ENCODE peak calls at places on chromosome 22, in five cellular contexts. V, L, Y, X and P are unnamed samples.
A peak's percentile ranks its signal among the peaks of the same experiment; 100 is the strongest.

GRCh38 chr22:22827187-22827948 is 60.2 kb upstream of the IGLL5 start:
- DNase-seq in V (no peak), L (no peak), Y (no peak), X (no peak), P (no peak)

GRCh38 chr22:24155597-24156145 is 25.6 kb upstream of the SUSD2 start:
- DNase-seq in V (no peak), L (no peak), Y (peak; percentile 88), X (peak; percentile 56), P (peak; percentile 54)

GRCh38 chr22:47175151-47175760 is 412.8 kb downstream of the TBC1D22A start:
- DNase-seq in V (peak; percentile 20), L (no peak), Y (peak; percentile 86), X (no peak), P (no peak)

GRCh38 chr22:30212363-30212995 is 34.1 kb downstream of the LIF start:
- DNase-seq in V (peak; percentile 75), L (peak; percentile 93), Y (peak; percentile 84), X (peak; percentile 72), P (peak; percentile 82)

GRCh38 chr22:18085188-18085587 is 7.4 kb downstream of the PEX26 start:
- DNase-seq in V (no peak), L (no peak), Y (peak; percentile 56), X (peak; percentile 98), P (no peak)

GRCh38 chr22:46561435-46561905 is 24.1 kb upstream of the CELSR1 start:
- DNase-seq in V (no peak), L (no peak), Y (no peak), X (no peak), P (peak; percentile 14)

GRCh38 chr22:45317551-45318167 is 7.9 kb downstream of the FAM118A start:
- DNase-seq in V (no peak), L (no peak), Y (peak; percentile 69), X (peak; percentile 44), P (no peak)

GRCh38 chr22:41382098-41382578 is 396 bp downstream of the TEF start:
- DNase-seq in V (no peak), L (no peak), Y (peak; percentile 90), X (peak; percentile 48), P (peak; percentile 30)

GRCh38 chr22:37229805-37230672 is 14.0 kb downstream of the RAC2 start:
- DNase-seq in V (no peak), L (no peak), Y (no peak), X (peak; percentile 66), P (no peak)

GRCh38 chr22:49212466-49212865 is 615.2 kb downstream of the BRD1 start:
- DNase-seq in V (no peak), L (no peak), Y (no peak), X (no peak), P (no peak)

GRCh38 chr22:23070418-23071162 is at the start of gene GNAZ:
- DNase-seq in V (no peak), L (no peak), Y (no peak), X (no peak), P (no peak)

GRCh38 chr22:27051407-27051806 is 394.0 kb downstream of the MIAT start:
- DNase-seq in V (no peak), L (no peak), Y (no peak), X (no peak), P (no peak)

GRCh38 chr22:21098099-21098671 is 52.4 kb downstream of the LRRC74B start:
- DNase-seq in V (no peak), L (no peak), Y (no peak), X (no peak), P (no peak)

GRCh38 chr22:39437836-39438704 is 18.7 kb upstream of the MGAT3 start:
- DNase-seq in V (no peak), L (no peak), Y (no peak), X (no peak), P (no peak)